ENCODE peak calls at places on chromosomes 11 and 22, in ten cellular contexts. Q, G, T, M, K, O, Y, U, A and S are unnamed samples.

GRCh38 chr11:76783901-76784813 is 1.0 kb downstream of the TSKU start:
- DNase-seq in K (no peak), U (no peak), O (no peak), Y (peak), G (peak), M (no peak), A (peak), Q (peak), T (peak), S (no peak)

GRCh38 chr11:101435406-101435805 is 148.4 kb downstream of the TRPC6 start:
- DNase-seq in K (no peak), G (no peak), O (no peak), A (no peak), Q (no peak), Y (no peak), T (no peak), U (no peak), M (no peak), S (no peak)

GRCh38 chr22:42214625-42215415 is 55.6 kb downstream of the TCF20 start:
- DNase-seq in U (no peak), A (no peak), G (no peak), Y (no peak), Q (no peak), T (no peak), K (no peak), O (no peak), M (no peak), S (no peak)

GRCh38 chr11:133793271-133793848 is 52.0 kb downstream of the SPATA19 start:
- DNase-seq in K (no peak), M (no peak), O (no peak), G (no peak), Y (no peak), Q (no peak), A (no peak), T (no peak), U (no peak), S (no peak)

GRCh38 chr11:63490551-63491239 is at the start of gene PLAAT5:
- DNase-seq in Y (peak), U (peak), G (peak), T (no peak), M (no peak), O (no peak), A (no peak), Q (peak), K (no peak), S (no peak)

GRCh38 chr11:7564803-7565202 is 51.0 kb downstream of the PPFIBP2 start:
- DNase-seq in G (no peak), A (no peak), T (no peak), O (no peak), K (no peak), Q (no peak), Y (no peak), U (no peak), M (no peak), S (no peak)

GRCh38 chr11:17770917-17771316 is 36.3 kb downstream of the KCNC1 start:
- DNase-seq in T (no peak), M (no peak), G (no peak), Q (no peak), U (no peak), O (no peak), A (peak), K (no peak), Y (no peak), S (no peak)

GRCh38 chr11:102664001-102664752 is 39.0 kb upstream of the MMP20 start:
- DNase-seq in M (no peak), Y (peak), U (peak), A (no peak), G (no peak), K (no peak), Q (no peak), O (no peak), T (no peak), S (no peak)

GRCh38 chr11:108875134-108875533 is 210.3 kb downstream of the DDX10 start:
- DNase-seq in Q (no peak), G (no peak), K (no peak), O (no peak), A (no peak), M (no peak), T (no peak), U (no peak), Y (no peak), S (no peak)

GRCh38 chr11:79021601-79022000 is 419.2 kb downstream of the TENM4 start:
- DNase-seq in M (no peak), T (no peak), U (no peak), Q (no peak), G (no peak), O (no peak), A (peak), Y (no peak), K (no peak), S (no peak)

GRCh38 chr11:5004429-5005274 is 10.0 kb downstream of the OR51L1 start:
- DNase-seq in K (no peak), Y (peak), U (peak), A (peak), Q (peak), T (peak), G (peak), M (peak), O (no peak), S (peak)

GRCh38 chr22:44336962-44337657 is 24.4 kb upstream of the SHISAL1 start:
- DNase-seq in M (no peak), O (no peak), G (no peak), K (no peak), T (no peak), U (no peak), Y (no peak), Q (no peak), A (no peak), S (no peak)

GRCh38 chr11:74169736-74170458 is 905 bp downstream of the C2CD3 start:
- DNase-seq in M (no peak), U (no peak), Y (no peak), O (no peak), A (no peak), G (no peak), Q (no peak), T (no peak), K (no peak), S (no peak)

GRCh38 chr11:86388198-86388597 is 13.5 kb downstream of the CCDC81 start:
- DNase-seq in K (no peak), G (no peak), A (no peak), Y (no peak), T (no peak), O (no peak), U (no peak), M (no peak), Q (no peak), S (no peak)

GRCh38 chr11:71214553-71215371 is 37.6 kb downstream of the SHANK2 start:
- DNase-seq in G (no peak), T (no peak), Q (no peak), A (no peak), U (no peak), Y (no peak), M (no peak), K (no peak), O (no peak), S (no peak)

GRCh38 chr11:33160147-33160546 is 1.1 kb downstream of the CSTF3 start:
- DNase-seq in T (no peak), K (no peak), M (no peak), Y (no peak), A (peak), Q (no peak), U (peak), G (no peak), O (no peak), S (no peak)

GRCh38 chr11:123588117-123588815 is 66.2 kb downstream of the SCN3B start:
- DNase-seq in G (no peak), Y (no peak), M (peak), A (no peak), Q (peak), T (peak), K (no peak), U (no peak), O (no peak), S (no peak)

GRCh38 chr11:17873571-17873970 is 139.0 kb downstream of the KCNC1 start:
- DNase-seq in Q (no peak), U (no peak), Y (no peak), M (no peak), K (no peak), A (no peak), G (no peak), O (no peak), T (no peak), S (no peak)

GRCh38 chr11:14974723-14975587 is 2.8 kb upstream of the CALCA start:
- DNase-seq in Y (peak), U (peak), G (peak), M (peak), K (peak), O (no peak), T (peak), Q (peak), A (peak), S (peak)

GRCh38 chr22:12601870-12602779 is 2925.9 kb upstream of the OR11H1 start:
- DNase-seq in O (no peak), A (no peak), Y (no peak), G (no peak), U (no peak), M (no peak), K (no peak), T (peak), Q (no peak), S (no peak)

GRCh38 chr11:59426361-59427067 is at the start of gene OR5A2:
- DNase-seq in Q (no peak), U (no peak), A (no peak), O (no peak), Y (peak), K (no peak), G (no peak), T (no peak), M (no peak), S (no peak)

GRCh38 chr22:19853879-19854777 is 546 bp downstream of the GNB1L start:
- DNase-seq in U (peak), M (peak), O (no peak), Q (no peak), K (no peak), T (peak), G (peak), Y (peak), A (no peak), S (peak)

GRCh38 chr22:40654522-40655167 is 18.1 kb upstream of the MRTFA start:
- DNase-seq in U (no peak), K (no peak), Y (no peak), A (peak), M (peak), G (no peak), T (peak), O (peak), Q (peak), S (no peak)

GRCh38 chr11:17547051-17547577 is at the start of gene OTOG:
- DNase-seq in A (no peak), O (no peak), U (no peak), G (no peak), M (no peak), Y (peak), K (no peak), T (peak), Q (no peak), S (no peak)

GRCh38 chr11:122895591-122895990 is 13.0 kb downstream of the JHY start:
- DNase-seq in Q (no peak), M (no peak), T (no peak), Y (no peak), K (no peak), A (no peak), U (no peak), G (no peak), O (no peak), S (no peak)

GRCh38 chr22:19756288-19757128 is 4.1 kb upstream of the TBX1 start:
- DNase-seq in Q (peak), U (peak), A (no peak), O (no peak), G (peak), K (peak), T (peak), M (peak), Y (peak), S (peak)

GRCh38 chr11:73344191-73344607 is 32.0 kb upstream of the RELT start:
- DNase-seq in M (no peak), A (no peak), G (no peak), K (no peak), T (no peak), O (no peak), Y (peak), Q (peak), U (no peak), S (no peak)

GRCh38 chr11:10878408-10879214 is 20.8 kb upstream of the ZBED5 start:
- DNase-seq in Q (no peak), U (peak), O (no peak), T (no peak), A (peak), G (peak), Y (no peak), M (no peak), K (no peak), S (no peak)

GRCh38 chr22:46914916-46915894 is 152.8 kb downstream of the TBC1D22A start:
- DNase-seq in G (no peak), A (no peak), U (no peak), M (no peak), Q (no peak), T (no peak), Y (no peak), K (no peak), O (no peak), S (no peak)
- TF ChIP-seq CTCF in G (no peak), A (no peak), U (no peak), M (no peak), Q (no peak), T (no peak), Y (no peak), K (no peak), O (no peak), S (no peak)

GRCh38 chr22:36562261-36562835 is 33.4 kb upstream of the EIF3D start:
- DNase-seq in U (no peak), K (no peak), A (peak), T (no peak), M (no peak), O (no peak), Q (no peak), Y (no peak), G (no peak), S (no peak)

GRCh38 chr22:36563444-36563843 is 34.5 kb upstream of the EIF3D start:
- DNase-seq in O (no peak), Q (no peak), U (no peak), G (no peak), M (no peak), A (no peak), K (no peak), T (no peak), Y (no peak), S (no peak)

GRCh38 chr22:36563898-36564297 is 34.9 kb upstream of the EIF3D start:
- DNase-seq in O (no peak), Y (no peak), T (no peak), G (no peak), A (no peak), U (no peak), Q (no peak), M (no peak), K (no peak), S (no peak)

GRCh38 chr22:36564422-36565151 is 35.6 kb upstream of the EIF3D start:
- DNase-seq in Y (no peak), Q (no peak), K (no peak), U (no peak), T (no peak), M (no peak), O (no peak), G (no peak), A (no peak), S (no peak)

DNA sequence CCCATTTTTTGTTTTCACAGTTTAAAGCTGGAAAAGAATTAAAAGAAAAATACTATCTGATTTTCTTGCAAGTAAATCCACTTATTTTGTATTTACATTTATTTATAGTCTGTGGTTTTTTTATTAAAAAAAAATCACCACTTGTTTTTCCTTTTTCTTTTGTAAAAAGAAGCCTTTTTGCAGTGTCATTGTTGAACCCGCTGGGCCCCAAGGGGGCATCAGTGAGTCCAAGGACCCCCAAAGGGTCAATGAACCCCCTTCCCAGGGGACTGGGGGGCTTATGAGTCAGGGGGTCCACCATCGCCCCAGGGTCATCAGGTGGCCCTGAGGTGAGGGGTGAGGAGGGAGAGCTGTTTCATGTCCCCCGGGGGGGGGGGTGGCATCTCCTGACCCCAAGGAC is 34.0 kb upstream of the EIF3D start:
- DNase-seq in Q (no peak), K (no peak), M (no peak), T (no peak), Y (no peak), U (no peak), O (no peak), G (no peak), A (no peak), S (no peak)
- TF ChIP-seq CTCF in Q (no peak), K (no peak), M (no peak), T (no peak), Y (no peak), U (no peak), O (no peak), G (no peak), A (no peak), S (no peak)

DNA sequence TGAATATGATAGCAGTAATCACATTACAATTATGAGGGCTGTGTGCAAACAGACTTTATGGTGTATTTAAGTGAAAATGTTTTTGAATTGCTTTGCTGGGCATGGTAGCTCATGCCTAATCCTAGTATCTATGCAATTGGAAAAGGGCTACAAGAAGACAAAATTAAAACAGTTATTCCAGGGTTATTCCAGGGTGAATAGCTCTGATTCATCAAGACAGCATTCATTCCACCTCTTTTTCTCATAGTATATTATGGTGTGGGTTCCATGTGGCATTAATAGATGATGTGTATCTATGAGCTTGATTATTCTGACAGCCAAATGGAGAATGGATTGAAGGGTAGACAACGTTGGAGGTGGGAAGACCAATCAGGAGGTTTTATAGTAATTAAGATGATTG is 12.1 kb upstream of the SIDT2 start:
- DNase-seq in O (no peak), T (no peak), U (no peak), M (no peak), Q (no peak), K (no peak), Y (no peak), G (no peak), A (peak), S (no peak)
- TF ChIP-seq CTCF in O (no peak), T (no peak), U (no peak), M (no peak), Q (no peak), K (no peak), Y (no peak), G (no peak), A (no peak), S (no peak)

DNA sequence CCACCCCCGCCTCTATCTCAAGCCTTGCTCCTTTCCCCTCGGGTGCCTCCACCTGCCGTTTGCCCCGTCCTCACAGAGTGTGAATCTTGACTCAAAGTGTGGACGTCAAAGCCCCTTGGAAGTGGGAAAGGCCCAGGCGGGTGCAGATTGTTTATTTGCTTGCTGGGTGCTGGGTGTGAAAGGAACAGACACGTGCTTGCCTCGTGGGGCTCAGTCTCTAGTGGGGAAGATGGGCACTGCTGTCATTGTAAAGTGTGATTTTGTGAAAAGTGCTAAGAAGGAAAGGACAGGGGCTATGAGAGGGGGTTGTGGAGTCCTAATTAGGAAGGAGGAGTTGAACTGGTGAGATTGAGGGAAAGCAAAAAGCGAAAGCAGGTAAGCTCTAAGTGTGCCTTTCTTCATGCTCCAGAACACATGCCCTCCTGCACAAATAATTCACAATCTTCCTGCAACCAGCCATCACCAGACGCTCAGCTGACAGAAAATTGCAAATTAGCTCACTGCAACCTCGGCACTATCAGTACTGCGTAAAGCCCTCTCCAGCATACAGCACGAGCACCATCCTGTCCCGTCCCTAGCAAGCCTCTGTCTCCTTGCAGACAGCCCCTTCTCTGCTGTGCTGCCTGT is 9.7 kb upstream of the GCAT start:
- DNase-seq in O (no peak), M (no peak), G (no peak), U (peak), K (no peak), Q (no peak), T (no peak), A (no peak), Y (no peak), S (no peak)
- TF ChIP-seq CTCF in O (no peak), M (no peak), G (no peak), U (no peak), K (no peak), Q (no peak), T (no peak), A (no peak), Y (no peak), S (no peak)

GRCh38 chr11:112024778-112025678 is at the start of gene DLAT:
- DNase-seq in G (peak), O (peak), T (peak), Y (peak), U (peak), K (peak), M (peak), Q (peak), A (peak), S (peak)

GRCh38 chr11:112024178-112024777 is 930 bp upstream of the DLAT start:
- DNase-seq in Q (no peak), G (peak), T (no peak), M (no peak), Y (no peak), O (no peak), A (no peak), U (peak), K (no peak), S (peak)

GRCh38 chr11:112019066-112019465 is 6.1 kb upstream of the DLAT start:
- DNase-seq in U (no peak), A (no peak), M (no peak), K (no peak), G (no peak), Q (no peak), T (no peak), O (no peak), Y (no peak), S (no peak)

GRCh38 chr11:112025682-112026081 is 474 bp downstream of the DLAT start:
- DNase-seq in U (no peak), T (no peak), Y (no peak), A (peak), K (no peak), M (no peak), G (peak), O (no peak), Q (no peak), S (peak)

GRCh38 chr11:112023104-112023503 is 2.1 kb upstream of the DLAT start:
- DNase-seq in Y (no peak), A (no peak), Q (no peak), T (no peak), K (no peak), M (no peak), G (no peak), O (no peak), U (no peak), S (no peak)
- TF ChIP-seq CTCF in Y (no peak), A (no peak), Q (no peak), T (no peak), K (no peak), M (no peak), G (no peak), O (no peak), U (no peak), S (no peak)

GRCh38 chr22:38304526-38304925 is 12.7 kb downstream of the CSNK1E start:
- DNase-seq in A (no peak), O (peak), T (no peak), M (no peak), K (no peak), Q (no peak), G (no peak), Y (no peak), U (no peak), S (no peak)
- TF ChIP-seq CTCF in A (peak), O (no peak), T (no peak), M (no peak), K (no peak), Q (no peak), G (no peak), Y (no peak), U (no peak), S (no peak)

GRCh38 chr22:31496007-31496734 is at the start of gene SFI1:
- DNase-seq in M (peak), Q (peak), T (peak), U (peak), G (peak), K (peak), O (peak), Y (peak), A (peak), S (peak)
- TF ChIP-seq CTCF in M (peak), Q (no peak), T (no peak), U (peak), G (peak), K (no peak), O (peak), Y (no peak), A (peak), S (peak)

GRCh38 chr11:35618497-35619029 is 303 bp downstream of the FJX1 start:
- DNase-seq in M (peak), T (peak), U (peak), O (no peak), K (no peak), G (peak), A (peak), Q (peak), Y (no peak), S (peak)
- TF ChIP-seq CTCF in M (no peak), T (no peak), U (no peak), O (no peak), K (no peak), G (no peak), A (no peak), Q (no peak), Y (no peak), S (no peak)